ENCODE peak calls at places on chromosomes 12 and 14, in five cellular contexts. I is Daoy; H is GM10248; J is fibroblast of gingiva; V is naive thymus-derived CD8-positive, alpha-beta T cell. M is an unnamed sample.

GRCh38 chr14:106792543-106792942 is 1266.2 kb downstream of the TMEM121 start:
- DNase-seq in I (no peak), H (no peak), J (no peak), V (no peak), M (no peak)

GRCh38 chr12:64733857-64734256 is 25.3 kb downstream of the GNS start:
- DNase-seq in I (peak; percentile 80), H (no peak), J (peak; percentile 46), V (no peak), M (no peak)

GRCh38 chr14:49461529-49462401 is 124.4 kb downstream of the RPS29 start:
- DNase-seq in I (peak; percentile 75), H (peak; percentile 33), J (peak; percentile 56), V (peak; percentile 54), M (peak; percentile 58)

GRCh38 chr12:124520258-124520657 is 47.2 kb downstream of the NCOR2 start:
- DNase-seq in I (peak; percentile 79), H (no peak), J (no peak), V (no peak), M (no peak)

GRCh38 chr12:29148958-29149690 is at the start of gene FAR2:
- DNase-seq in I (peak; percentile 50), H (peak; percentile 51), J (peak; percentile 57), V (no peak), M (no peak)

GRCh38 chr14:101627913-101628257 is 66.6 kb downstream of the DIO3 start:
- DNase-seq in I (no peak), H (no peak), J (no peak), V (no peak), M (no peak)

GRCh38 chr14:67787673-67788072 is 28.7 kb downstream of the ZFYVE26 start:
- DNase-seq in I (no peak), H (no peak), J (no peak), V (no peak), M (no peak)

GRCh38 chr14:33229269-33229924 is 290.7 kb downstream of the NPAS3 start:
- DNase-seq in I (no peak), H (no peak), J (peak; percentile 2), V (no peak), M (no peak)

GRCh38 chr12:52181757-52182156 is 10.1 kb downstream of the KRT80 start:
- DNase-seq in I (peak; percentile 94), H (no peak), J (peak; percentile 47), V (no peak), M (no peak)

GRCh38 chr12:127888948-127889347 is 378.0 kb upstream of the TMEM132C start:
- DNase-seq in I (no peak), H (no peak), J (no peak), V (no peak), M (no peak)

GRCh38 chr12:62802981-62803380 is 132.0 kb downstream of the PPM1H start:
- DNase-seq in I (peak; percentile 37), H (no peak), J (peak; percentile 19), V (no peak), M (no peak)

GRCh38 chr12:49828143-49829091 is at the start of gene NCKAP5L:
- DNase-seq in I (peak; percentile 99), H (peak; percentile 99), J (peak; percentile 96), V (peak; percentile 96), M (peak; percentile 91)

M was measured in naive B cell.